ENCODE peak calls at places on chromosomes 3 and 15, in five cellular contexts. U, J, I, N and K are unnamed samples. For H3K4me1, the result is how much of the 10 kb centered on the place peaks cover.

GRCh38 chr15:51775967-51776816 is 24.8 kb downstream of the TMOD2 start:
- DNase-seq in U (no peak), J (peak), I (peak), N (no peak), K (peak)

GRCh38 chr15:90376789-90377188 is 11.3 kb upstream of the IQGAP1 start:
- DNase-seq in U (no peak), J (no peak), I (no peak), N (no peak), K (peak)

GRCh38 chr3:184172681-184173373 is 1.8 kb upstream of the AP2M1 start:
- DNase-seq in U (no peak), J (no peak), I (no peak), N (no peak), K (no peak)

GRCh38 chr3:11464356-11464755 is 179.4 kb downstream of the VGLL4 start:
- DNase-seq in U (no peak), J (no peak), I (no peak), N (no peak), K (no peak)

GRCh38 chr15:86183765-86184491 is 104.3 kb downstream of the AGBL1 start:
- DNase-seq in U (no peak), J (no peak), I (no peak), N (no peak), K (no peak)

GRCh38 chr3:166844329-166844728 is 535.8 kb downstream of the ZBBX start:
- DNase-seq in U (no peak), J (no peak), I (no peak), N (no peak), K (no peak)

GRCh38 chr3:76415384-76415783 is 624.5 kb upstream of the ROBO2 start:
- DNase-seq in U (no peak), J (no peak), I (no peak), N (no peak), K (no peak)

GRCh38 chr3:23422511-23422851 is 219.4 kb downstream of the UBE2E2 start:
- DNase-seq in U (no peak), J (no peak), I (no peak), N (no peak), K (no peak)

GRCh38 chr3:53464424-53464823 is 30.0 kb upstream of the CACNA1D start:
- DNase-seq in U (no peak), J (no peak), I (peak), N (no peak), K (no peak)

GRCh38 chr15:39969871-39970270 is 36.0 kb downstream of the EIF2AK4 start:
- DNase-seq in U (no peak), J (peak), I (no peak), N (no peak), K (no peak)

GRCh38 chr15:49918106-49918505 is 200.9 kb downstream of the ATP8B4 start:
- DNase-seq in U (no peak), J (peak), I (no peak), N (no peak), K (no peak)

GRCh38 chr3:152458023-152458724 is 189.4 kb downstream of the MBNL1 start:
- DNase-seq in U (no peak), J (no peak), I (no peak), N (no peak), K (no peak)

GRCh38 chr3:177523991-177524438 is 326.7 kb upstream of the TBL1XR1 start:
- DNase-seq in U (no peak), J (no peak), I (no peak), N (no peak), K (no peak)

GRCh38 chr3:1535361-1535760 is 442.5 kb downstream of the CNTN6 start:
- DNase-seq in U (no peak), J (no peak), I (no peak), N (no peak), K (no peak)

GRCh38 chr3:166637984-166638530 is 742.0 kb downstream of the ZBBX start:
- DNase-seq in U (no peak), J (no peak), I (no peak), N (no peak), K (no peak)

GRCh38 chr3:30393079-30393478 is 213.3 kb upstream of the TGFBR2 start:
- DNase-seq in U (no peak), J (no peak), I (no peak), N (peak), K (no peak)

GRCh38 chr15:43093026-43093425 is 12.8 kb downstream of the UBR1 start:
- DNase-seq in U (no peak), J (no peak), I (no peak), N (no peak), K (no peak)

GRCh38 chr3:49279376-49279775 is 2.3 kb upstream of the C3orf62 start:
- DNase-seq in U (no peak), J (no peak), I (no peak), N (no peak), K (no peak)
- H3K27ac ChIP-seq in U (peak), J (peak), I (no peak), N (peak), K (no peak)

GRCh38 chr3:120416868-120417267 is 33.9 kb downstream of the FSTL1 start:
- DNase-seq in U (no peak), J (no peak), I (no peak), N (no peak), K (no peak)
- H3K4me1 ChIP-seq in U (under half), J (half or more), I (under half), N (under half), K (under half)

DNA sequence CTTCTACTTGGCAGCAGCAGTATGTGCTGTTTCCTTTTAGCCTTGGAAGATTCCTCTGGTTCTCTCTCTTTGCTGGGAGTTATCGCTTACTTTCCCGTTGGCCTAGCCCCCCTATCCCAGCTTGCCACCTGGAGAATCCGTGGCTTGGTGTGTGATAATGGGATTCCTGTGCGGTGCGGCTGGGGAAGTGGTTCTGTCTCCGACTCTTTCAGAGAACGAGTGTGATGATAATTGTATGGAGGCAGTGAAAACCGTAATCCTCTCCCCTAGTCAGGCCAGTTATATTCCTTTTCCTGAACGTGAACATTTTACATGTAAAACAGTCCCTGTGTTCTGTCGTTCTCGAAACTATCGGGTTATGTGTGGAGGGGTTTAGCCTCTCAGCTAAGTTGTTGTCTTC is 300.1 kb upstream of the C2CD4B start:
- DNase-seq in U (no peak), J (no peak), I (no peak), N (no peak), K (no peak)
- H3K4me3 ChIP-seq in U (no peak), J (no peak), I (no peak), N (no peak), K (no peak)

DNA sequence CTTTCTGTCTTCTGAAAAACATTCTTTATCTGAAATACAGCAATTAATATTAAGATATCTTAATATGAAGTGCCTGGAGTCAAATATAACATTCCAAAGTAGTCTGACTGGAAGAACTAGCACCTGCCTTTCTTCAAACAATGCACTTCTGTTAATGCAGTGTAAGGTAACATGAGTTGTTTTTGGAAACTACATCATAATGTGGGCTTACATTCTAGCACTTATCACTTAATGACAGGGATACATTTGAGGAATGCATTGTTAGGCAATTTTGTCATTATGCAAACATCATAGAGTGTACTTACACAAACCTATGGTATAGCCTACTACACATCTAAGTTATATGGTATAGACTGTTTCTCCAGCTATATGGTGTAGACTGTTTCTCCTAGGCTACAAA is 49.2 kb downstream of the SLC15A2 start:
- DNase-seq in U (no peak), J (no peak), I (no peak), N (no peak), K (no peak)
- H3K27ac ChIP-seq in U (no peak), J (no peak), I (no peak), N (no peak), K (no peak)

GRCh38 chr3:125004196-125004595 is 51.6 kb downstream of the HEG1 start:
- DNase-seq in U (no peak), J (no peak), I (no peak), N (no peak), K (no peak)
- H3K4me1 ChIP-seq in U (half or more), J (half or more), I (under half), N (under half), K (under half)

GRCh38 chr15:98861188-98861587 is 146.4 kb downstream of the PGPEP1L start:
- DNase-seq in U (no peak), J (no peak), I (no peak), N (no peak), K (no peak)
- H3K4me3 ChIP-seq in U (no peak), J (no peak), I (no peak), N (no peak), K (no peak)

DNA sequence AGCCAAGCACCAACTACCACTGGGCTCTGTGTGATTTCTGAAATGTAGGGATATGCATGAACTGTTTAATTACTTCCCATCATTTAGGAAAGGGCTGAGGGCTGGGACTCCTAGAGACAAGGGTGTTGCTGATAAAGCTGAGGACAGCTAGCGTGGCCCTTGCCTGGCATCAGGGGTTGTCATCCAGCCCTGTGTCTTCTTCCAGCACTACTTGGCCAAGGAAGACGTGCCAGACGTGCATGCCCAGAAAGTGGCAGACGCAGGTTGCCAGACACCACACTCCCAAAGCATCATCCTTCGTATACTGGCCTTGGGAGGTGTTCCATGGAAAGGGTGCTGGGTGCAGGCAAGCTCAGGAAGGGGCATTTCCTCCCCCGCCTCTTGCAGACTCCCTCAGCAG is 64.8 kb downstream of the LRIG1 start:
- DNase-seq in U (no peak), J (no peak), I (no peak), N (no peak), K (no peak)
- H3K27ac ChIP-seq in U (peak), J (no peak), I (no peak), N (peak), K (no peak)

GRCh38 chr3:88058322-88058592 is 548 bp downstream of the CGGBP1 start:
- DNase-seq in U (no peak), J (no peak), I (peak), N (no peak), K (no peak)

GRCh38 chr3:88057650-88058321 is 1.0 kb downstream of the CGGBP1 start:
- DNase-seq in U (no peak), J (no peak), I (no peak), N (no peak), K (no peak)

GRCh38 chr3:88059380-88060160 is 515 bp downstream of the ZNF654 start:
- DNase-seq in U (peak), J (no peak), I (peak), N (no peak), K (peak)

GRCh38 chr3:88058593-88059379 is at the start of the genes CGGBP1 and ZNF654:
- DNase-seq in U (peak), J (peak), I (peak), N (peak), K (peak)

GRCh38 chr3:88061749-88062148 is 2.7 kb downstream of the ZNF654 start:
- DNase-seq in U (no peak), J (no peak), I (no peak), N (no peak), K (no peak)
- H3K4me1 ChIP-seq in U (under half), J (under half), I (under half), N (under half), K (under half)

GRCh38 chr15:88506628-88507027 is 39.1 kb downstream of the MRPS11 start:
- DNase-seq in U (no peak), J (no peak), I (no peak), N (no peak), K (no peak)

GRCh38 chr15:88512606-88513005 is 33.9 kb downstream of the DET1 start:
- DNase-seq in U (peak), J (no peak), I (no peak), N (no peak), K (no peak)

GRCh38 chr15:88511161-88511560 is 35.3 kb downstream of the DET1 start:
- DNase-seq in U (peak), J (no peak), I (no peak), N (no peak), K (no peak)

GRCh38 chr15:88509964-88510363 is 36.5 kb downstream of the DET1 start:
- DNase-seq in U (no peak), J (no peak), I (no peak), N (no peak), K (no peak)

GRCh38 chr15:88509321-88509720 is 37.2 kb downstream of the DET1 start:
- DNase-seq in U (no peak), J (no peak), I (no peak), N (no peak), K (no peak)
- H3K4me3 ChIP-seq in U (no peak), J (no peak), I (no peak), N (no peak), K (no peak)

GRCh38 chr3:172087827-172088580 is 48.6 kb downstream of the FNDC3B start:
- DNase-seq in U (no peak), J (no peak), I (no peak), N (no peak), K (no peak)
- H3K27ac ChIP-seq in U (no peak), J (peak), I (peak), N (no peak), K (no peak)